ENCODE peak calls at places on chromosomes 16 and 17, in five cellular contexts. G is mammary epithelial cell, I is HCT116, X is SK-N-SH, D is HepG2. O is an unnamed sample.

GRCh38 chr17:83193336-83194188 is 114.2 kb downstream of the METRNL start:
- DNase-seq in G (peak; percentile 72), I (no peak), X (no peak), D (no peak), O (peak; percentile 50)

GRCh38 chr16:46982335-46982734 is 8.9 kb upstream of the DNAJA2 start:
- DNase-seq in G (no peak), I (no peak), X (no peak), D (no peak), O (no peak)

GRCh38 chr17:43217614-43218087 is 6.0 kb downstream of the TMEM106A start:
- DNase-seq in G (no peak), I (no peak), X (no peak), D (no peak), O (no peak)

GRCh38 chr17:49358638-49359247 is 3.3 kb downstream of the ZNF652 start:
- DNase-seq in G (no peak), I (no peak), X (no peak), D (no peak), O (peak; percentile 75)

GRCh38 chr16:87938412-87938949 is 2.2 kb upstream of the CA5A start:
- DNase-seq in G (no peak), I (no peak), X (no peak), D (no peak), O (no peak)

GRCh38 chr17:49548506-49549310 is 27.0 kb upstream of the NXPH3 start:
- DNase-seq in G (peak; percentile 51), I (peak; percentile 27), X (peak; percentile 73), D (peak; percentile 45), O (no peak)

GRCh38 chr16:48076455-48077012 is 79.3 kb downstream of the ABCC12 start:
- DNase-seq in G (no peak), I (no peak), X (no peak), D (peak; percentile 93), O (no peak)

GRCh38 chr17:79027274-79027924 is 3.4 kb downstream of the C1QTNF1 start:
- DNase-seq in G (no peak), I (no peak), X (peak; percentile 90), D (peak; percentile 94), O (no peak)

GRCh38 chr16:80459331-80459777 is 81.4 kb upstream of the DYNLRB2 start:
- DNase-seq in G (no peak), I (no peak), X (no peak), D (no peak), O (no peak)

DNA sequence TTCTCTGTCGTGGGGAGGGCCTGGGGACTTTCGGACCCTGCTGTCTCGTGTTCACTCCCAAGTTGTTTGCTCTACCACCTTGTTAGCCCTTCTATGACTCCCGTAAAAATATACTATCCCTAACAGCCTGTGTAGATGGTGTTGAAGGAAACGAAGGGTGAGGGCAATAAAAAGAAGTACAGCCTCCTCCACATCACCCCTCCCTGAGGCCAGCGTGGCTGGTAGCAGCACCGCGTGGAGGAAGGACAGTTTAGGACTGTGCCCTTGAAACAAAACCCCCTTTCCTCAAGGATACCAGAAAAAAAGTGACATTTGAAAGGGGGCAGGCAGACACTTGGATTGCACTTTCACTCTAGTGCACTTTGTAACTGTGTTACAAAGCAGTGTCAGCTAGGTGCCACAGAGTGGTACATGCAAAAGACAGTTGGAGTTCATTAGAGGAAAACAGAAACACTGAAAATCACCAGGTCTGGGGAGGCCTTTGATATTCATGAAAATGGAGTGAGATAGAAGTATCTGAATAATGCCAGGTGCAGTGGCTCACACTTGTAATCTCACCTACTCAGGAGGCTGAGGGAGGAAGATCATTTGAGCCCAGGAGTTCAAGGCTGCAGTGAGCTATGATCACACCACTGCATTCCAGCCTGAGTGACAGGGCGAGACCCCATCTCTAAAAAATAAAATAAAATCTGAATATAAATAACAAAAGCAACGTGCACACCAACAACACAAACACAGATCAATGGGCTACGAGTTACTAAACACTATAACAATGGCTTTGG is 53.8 kb downstream of the TBX4 start:
- DNase-seq in G (no peak), I (no peak), X (no peak), D (no peak), O (no peak)
- TF ChIP-seq CTCF in G (no peak), I (no peak), X (no peak), D (no peak), O (no peak)

DNA sequence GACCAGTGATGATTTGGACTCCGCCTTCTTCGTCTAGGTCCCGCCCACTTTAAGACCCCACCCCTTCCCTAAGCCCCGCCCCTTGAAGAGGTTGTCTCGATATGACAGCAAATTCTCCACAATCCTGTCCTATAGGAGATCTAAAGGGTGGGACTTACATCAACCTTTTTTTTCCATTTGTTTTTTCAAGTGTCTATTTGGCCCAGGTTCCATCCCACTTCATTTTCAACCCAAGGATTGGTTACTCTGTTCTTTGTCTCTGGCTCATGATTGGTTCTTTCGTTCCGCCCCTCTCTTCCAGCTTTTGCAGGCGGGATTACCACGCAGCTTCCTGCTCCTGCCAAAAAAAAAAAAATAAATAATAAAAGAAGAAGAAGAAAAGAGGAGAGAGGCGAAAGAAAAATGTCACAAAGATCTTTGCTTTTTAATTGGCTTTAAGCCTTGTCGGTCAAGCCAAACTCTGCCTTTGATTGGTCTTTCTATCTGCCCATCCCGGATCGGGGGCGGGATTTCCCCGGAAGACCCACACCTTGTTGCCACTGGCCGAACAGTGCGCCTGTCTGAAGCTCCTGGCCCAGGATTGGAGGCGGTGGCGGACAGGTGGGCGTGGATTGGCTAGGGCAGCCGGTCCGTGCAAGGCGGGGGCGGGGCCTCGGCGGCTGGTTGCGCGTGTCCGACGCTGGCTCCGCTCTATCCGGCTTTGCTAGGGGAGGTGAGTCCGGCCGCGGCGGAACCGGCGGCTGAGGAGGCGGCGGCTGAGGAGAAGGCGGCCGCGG is 1.2 kb upstream of the NLK start:
- DNase-seq in G (peak; percentile 100), I (peak; percentile 98), X (peak; percentile 98), D (peak; percentile 99), O (peak; percentile 99)
- H2AFZ ChIP-seq in G (peak overlapping the region; percentile 86), I (peak overlapping the region; percentile 46), X (peak overlapping the region; percentile 93), D (peak overlapping the region; percentile 93), O (peak overlapping the region; percentile 99)

GRCh38 chr16:11990672-11991390 is 14.3 kb downstream of the SNX29 start:
- DNase-seq in G (no peak), I (no peak), X (no peak), D (no peak), O (no peak)
- TF ChIP-seq CTCF in G (no peak), I (no peak), X (no peak), D (no peak), O (no peak)

GRCh38 chr17:3894927-3895343 is 2.1 kb upstream of the CAMKK1 start:
- DNase-seq in G (no peak), I (no peak), X (no peak), D (no peak), O (no peak)
- H2AFZ ChIP-seq in G (no peak overlapping the region), I (no peak overlapping the region), X (no peak overlapping the region), D (no peak overlapping the region), O (no peak overlapping the region)

DNA sequence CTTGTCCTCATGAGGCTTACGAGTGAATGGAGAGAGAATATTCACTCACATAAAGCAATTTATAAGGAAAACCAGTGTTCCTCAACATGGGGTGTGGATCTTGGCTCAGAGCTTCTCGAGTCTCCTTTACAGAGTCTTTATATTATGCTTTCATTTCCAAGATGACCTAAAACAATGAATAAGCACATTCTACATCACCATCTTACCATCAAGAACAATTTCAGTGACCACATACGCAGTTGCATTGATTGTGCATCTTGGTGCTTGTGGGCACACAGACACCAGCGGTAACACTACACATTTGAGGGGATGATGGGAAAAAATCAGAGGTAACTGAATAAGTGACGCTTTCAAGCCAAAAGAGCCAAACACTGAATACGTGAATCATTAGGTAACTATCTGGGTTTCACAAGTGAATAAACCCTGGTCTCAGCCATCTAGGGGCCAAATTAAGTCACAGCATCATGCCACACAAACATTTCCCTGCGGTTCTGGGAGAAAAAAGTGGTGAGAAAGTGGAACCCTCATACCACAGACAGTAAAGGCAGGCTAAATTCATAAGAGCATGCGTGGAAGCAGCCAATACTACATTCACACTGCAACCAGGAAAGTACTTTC is 9.4 kb downstream of the CWC25 start:
- DNase-seq in G (peak; percentile 46), I (no peak), X (no peak), D (no peak), O (no peak)
- TF ChIP-seq CTCF in G (peak; percentile 42), I (no peak), X (peak; percentile 42), D (no peak), O (peak; percentile 61)

GRCh38 chr17:40475234-40476210 is 25.9 kb downstream of the TNS4 start:
- DNase-seq in G (peak; percentile 62), I (no peak), X (no peak), D (no peak), O (no peak)
- H2AFZ ChIP-seq in G (no peak overlapping the region), I (no peak overlapping the region), X (peak overlapping the region; percentile 59), D (no peak overlapping the region), O (no peak overlapping the region)

GRCh38 chr16:89949121-89949742 is 677 bp downstream of the DEF8 start:
- DNase-seq in G (no peak), I (no peak), X (peak; percentile 73), D (no peak), O (no peak)

GRCh38 chr16:89949756-89950155 is 1.2 kb downstream of the DEF8 start:
- DNase-seq in G (no peak), I (no peak), X (no peak), D (no peak), O (peak; percentile 34)

GRCh38 chr16:89944773-89945172 is 3.8 kb upstream of the DEF8 start:
- DNase-seq in G (no peak), I (no peak), X (no peak), D (no peak), O (peak; percentile 81)

GRCh38 chr16:89946515-89946914 is 2.0 kb upstream of the DEF8 start:
- DNase-seq in G (no peak), I (no peak), X (no peak), D (no peak), O (no peak)

DNA sequence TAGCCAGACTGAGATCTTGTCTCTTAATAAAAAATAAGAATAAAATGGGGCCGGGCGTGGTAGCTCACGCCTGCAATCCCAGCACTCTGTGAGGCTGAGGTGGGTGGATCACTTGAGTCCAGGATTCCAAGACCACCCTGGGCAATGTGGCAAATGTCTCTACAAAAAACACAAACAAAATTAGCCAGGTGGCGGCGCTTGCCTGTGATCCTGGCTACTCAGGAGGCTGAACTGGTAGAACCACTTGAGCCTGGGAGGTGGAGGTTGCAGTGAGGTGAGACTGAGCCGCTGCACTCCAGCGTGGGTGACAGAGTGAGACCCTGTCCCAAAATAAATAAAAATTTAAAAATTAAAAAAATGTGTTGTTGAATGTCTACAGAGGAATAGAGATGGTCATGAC is 2.9 kb upstream of the DEF8 start:
- DNase-seq in G (no peak), I (no peak), X (no peak), D (no peak), O (peak; percentile 49)
- TF ChIP-seq CTCF in G (no peak), I (no peak), X (no peak), D (peak; percentile 46), O (peak; percentile 72)

O was measured in OCI-LY7.